ENCODE peak calls at places on chromosomes 3 and 15, in four cellular contexts. N is brain microvascular endothelial cell, B is A549, W is thoracic aorta. M is an unnamed sample.

GRCh38 chr3:43035801-43036340 is 56.8 kb downstream of the GASK1A start:
- DNase-seq in N (no peak), B (no peak), W (no peak), M (no peak)

GRCh38 chr15:89088605-89089315 is 504 bp downstream of the ABHD2 start:
- DNase-seq in N (no peak), B (no peak), W (no peak), M (peak)

GRCh38 chr15:99279290-99279689 is 28.0 kb downstream of the LRRC28 start:
- DNase-seq in N (no peak), B (no peak), W (no peak), M (no peak)

GRCh38 chr15:85694086-85694485 is 100.6 kb downstream of the KLHL25 start:
- DNase-seq in N (no peak), B (no peak), W (no peak), M (no peak)

GRCh38 chr3:32780735-32781210 is 37.0 kb upstream of the TRIM71 start:
- DNase-seq in N (peak), B (no peak), W (no peak), M (peak)

GRCh38 chr3:182905623-182906022 is 74.7 kb downstream of the DCUN1D1 start:
- DNase-seq in N (no peak), B (no peak), W (no peak), M (no peak)

GRCh38 chr3:24220859-24221657 is 273.6 kb downstream of the THRB start:
- DNase-seq in N (peak), B (peak), W (peak), M (no peak)

GRCh38 chr3:17979248-17979647 is 236.8 kb upstream of the TBC1D5 start:
- DNase-seq in N (peak), B (no peak), W (no peak), M (no peak)

GRCh38 chr3:70000028-70000410 is 486 bp downstream of the SAMMSON start:
- DNase-seq in N (no peak), B (no peak), W (no peak), M (no peak)

GRCh38 chr15:67290319-67290718 is 35.7 kb downstream of the IQCH start:
- DNase-seq in N (no peak), B (no peak), W (no peak), M (no peak)

GRCh38 chr3:169591983-169592644 is 71.4 kb downstream of the MECOM start:
- DNase-seq in N (no peak), B (no peak), W (no peak), M (no peak)

GRCh38 chr3:32077260-32078084 is 28.9 kb upstream of the GPD1L start:
- DNase-seq in N (no peak), B (no peak), W (no peak), M (no peak)

GRCh38 chr3:72579581-72580245 is 268.5 kb downstream of the SHQ1 start:
- DNase-seq in N (no peak), B (no peak), W (no peak), M (no peak)

GRCh38 chr15:40762919-40763800 is 708 bp upstream of the GCHFR start:
- DNase-seq in N (no peak), B (no peak), W (no peak), M (peak)

GRCh38 chr15:85607141-85607806 is 187.5 kb downstream of the KLHL25 start:
- DNase-seq in N (no peak), B (no peak), W (no peak), M (no peak)

GRCh38 chr15:66171891-66172290 is 81.7 kb downstream of the MEGF11 start:
- DNase-seq in N (no peak), B (no peak), W (no peak), M (no peak)

GRCh38 chr15:33737687-33738606 is 230.3 kb upstream of the CHRM5 start:
- DNase-seq in N (peak), B (peak), W (no peak), M (no peak)

GRCh38 chr3:68088216-68088615 is 433.8 kb upstream of the SUCLG2 start:
- DNase-seq in N (no peak), B (no peak), W (no peak), M (no peak)

GRCh38 chr3:180590396-180590795 is 11.6 kb upstream of the TTC14 start:
- DNase-seq in N (no peak), B (no peak), W (no peak), M (no peak)

GRCh38 chr15:88878720-88879184 is 16.6 kb downstream of the HAPLN3 start:
- DNase-seq in N (peak), B (peak), W (no peak), M (no peak)

DNA sequence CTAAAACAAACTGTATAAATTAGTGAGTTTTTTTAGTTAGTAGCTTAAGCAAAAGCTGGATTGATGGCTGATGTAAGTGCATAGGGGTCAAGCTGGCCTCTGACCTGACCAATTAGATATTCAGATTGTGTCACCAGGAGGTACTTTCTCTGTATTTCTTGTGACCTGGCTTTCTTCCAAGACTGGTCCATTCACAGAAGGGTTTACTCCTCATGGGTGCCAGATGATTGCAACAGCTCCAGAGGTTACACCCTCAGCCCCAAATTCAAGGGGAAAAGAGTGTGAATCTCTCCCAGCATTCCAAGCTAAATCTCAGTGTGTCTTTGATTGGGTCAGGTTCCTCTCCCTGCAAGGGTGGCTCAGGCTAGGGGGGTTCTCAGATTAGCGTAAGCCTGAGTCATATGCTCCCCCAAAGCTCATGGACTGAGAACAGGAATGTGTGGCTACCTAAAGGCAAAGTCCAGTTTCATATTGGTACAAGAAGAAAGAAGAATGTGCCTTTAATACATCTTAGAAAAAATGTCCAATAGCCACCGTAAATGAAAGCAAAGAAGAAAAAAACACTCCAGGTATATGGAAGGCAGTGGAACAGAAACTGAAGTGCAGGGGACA is 16.5 kb downstream of the PML start:
- DNase-seq in N (no peak), B (no peak), W (no peak), M (no peak)
- H3K27ac ChIP-seq in N (no peak), B (peak), W (peak), M (peak)

GRCh38 chr3:194275721-194276120 is 75.4 kb downstream of the CPN2 start:
- DNase-seq in N (no peak), B (no peak), W (no peak), M (peak)

GRCh38 chr3:194276768-194277546 is 74.2 kb downstream of the CPN2 start:
- DNase-seq in N (no peak), B (no peak), W (peak), M (peak)

GRCh38 chr3:194279106-194279505 is 72.0 kb downstream of the CPN2 start:
- DNase-seq in N (no peak), B (no peak), W (no peak), M (peak)

GRCh38 chr3:194278186-194278845 is 72.8 kb downstream of the CPN2 start:
- DNase-seq in N (no peak), B (no peak), W (no peak), M (no peak)

DNA sequence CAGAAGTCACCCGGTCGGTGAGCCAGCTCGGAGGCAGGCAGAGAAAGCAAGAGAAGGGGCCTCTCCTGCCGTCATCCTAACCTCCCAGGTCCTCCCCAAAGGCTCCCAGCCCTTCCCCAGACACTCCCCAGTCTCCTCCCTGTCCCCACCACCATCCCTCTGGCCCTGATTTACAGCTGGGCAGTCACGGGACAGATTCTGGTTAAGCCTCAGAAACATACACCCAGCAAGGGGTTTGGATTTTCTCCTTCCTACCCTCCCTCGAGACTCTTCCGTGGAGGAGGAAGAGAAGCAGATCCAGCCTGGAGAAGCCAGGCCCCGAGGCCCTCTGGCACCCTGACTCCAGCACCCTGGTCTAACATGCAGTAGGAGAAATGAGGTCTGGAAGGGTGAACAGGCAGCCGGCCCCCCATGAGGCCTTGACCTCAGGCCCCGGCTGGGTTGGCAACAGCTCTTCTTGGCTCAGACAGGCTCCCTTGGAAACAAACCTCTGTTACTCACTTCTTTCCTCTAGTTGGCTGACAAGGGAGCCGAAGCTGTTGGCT is 73.5 kb downstream of the CPN2 start:
- DNase-seq in N (no peak), B (no peak), W (no peak), M (peak)
- H3K27ac ChIP-seq in N (no peak), B (no peak), W (peak), M (peak)

GRCh38 chr15:75921732-75922703 is 18.3 kb downstream of the FBXO22 start:
- DNase-seq in N (peak), B (no peak), W (no peak), M (no peak)
- H3K27ac ChIP-seq in N (no peak), B (no peak), W (no peak), M (no peak)

DNA sequence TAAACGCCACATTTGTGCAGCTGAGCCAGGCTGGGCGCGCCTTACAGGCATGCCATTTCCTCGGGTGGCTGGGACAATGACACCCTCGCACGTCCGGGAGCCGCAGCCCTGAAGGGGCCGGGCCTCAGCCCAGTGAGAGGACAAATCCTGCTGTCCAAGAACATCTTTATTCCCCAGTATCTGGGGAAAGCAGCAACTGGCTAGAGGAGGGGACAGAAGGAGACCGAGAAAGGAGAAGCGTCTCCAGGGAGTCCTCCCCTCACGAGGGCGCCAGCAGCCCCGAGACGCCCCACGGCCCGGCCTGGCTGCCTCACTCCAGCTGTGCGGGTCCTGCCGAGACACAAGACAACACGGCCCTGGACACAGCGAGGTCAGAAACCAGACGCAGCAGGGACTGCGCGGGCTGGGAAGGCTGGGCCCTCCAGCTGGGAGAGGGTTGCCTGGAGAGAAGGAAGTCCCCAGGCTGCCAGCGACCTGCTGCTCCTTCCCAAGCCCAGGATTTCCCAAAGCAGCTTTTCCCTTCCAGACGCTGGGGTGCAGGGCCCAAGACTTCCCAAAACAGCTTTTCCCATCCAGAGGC is 130.2 kb downstream of the CHSY1 start:
- DNase-seq in N (peak), B (no peak), W (peak), M (peak)
- H3K27ac ChIP-seq in N (peak), B (no peak), W (peak), M (peak)

DNA sequence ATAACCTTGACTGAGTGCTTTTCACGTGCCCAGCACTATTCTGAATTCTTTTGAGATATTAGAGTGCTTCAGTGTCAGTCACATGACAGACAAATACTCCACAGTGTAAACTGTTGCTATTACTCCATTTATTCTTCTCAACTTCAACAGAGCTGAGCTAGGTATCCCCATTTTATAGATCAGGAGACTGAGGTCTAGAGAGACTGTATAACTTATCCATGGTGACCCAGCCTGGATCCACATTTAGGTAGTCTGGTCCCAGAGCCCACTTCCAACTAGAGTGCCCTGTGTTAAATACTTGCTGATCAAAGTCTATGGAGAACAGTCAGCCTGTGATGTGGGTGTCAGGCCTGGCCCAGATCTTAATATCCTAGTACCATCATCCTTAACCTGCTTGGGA is 6.7 kb downstream of the ACAA1 start:
- DNase-seq in N (no peak), B (no peak), W (no peak), M (no peak)
- H3K27ac ChIP-seq in N (no peak), B (no peak), W (no peak), M (no peak)

GRCh38 chr3:16203031-16203430 is 28.6 kb downstream of the GALNT15 start:
- DNase-seq in N (peak), B (no peak), W (no peak), M (no peak)

GRCh38 chr3:16204751-16205150 is 30.3 kb downstream of the GALNT15 start:
- DNase-seq in N (no peak), B (no peak), W (no peak), M (no peak)

GRCh38 chr3:16203671-16204629 is 29.5 kb downstream of the GALNT15 start:
- DNase-seq in N (no peak), B (no peak), W (no peak), M (no peak)

GRCh38 chr3:16207031-16207430 is 32.6 kb downstream of the GALNT15 start:
- DNase-seq in N (no peak), B (no peak), W (no peak), M (no peak)

DNA sequence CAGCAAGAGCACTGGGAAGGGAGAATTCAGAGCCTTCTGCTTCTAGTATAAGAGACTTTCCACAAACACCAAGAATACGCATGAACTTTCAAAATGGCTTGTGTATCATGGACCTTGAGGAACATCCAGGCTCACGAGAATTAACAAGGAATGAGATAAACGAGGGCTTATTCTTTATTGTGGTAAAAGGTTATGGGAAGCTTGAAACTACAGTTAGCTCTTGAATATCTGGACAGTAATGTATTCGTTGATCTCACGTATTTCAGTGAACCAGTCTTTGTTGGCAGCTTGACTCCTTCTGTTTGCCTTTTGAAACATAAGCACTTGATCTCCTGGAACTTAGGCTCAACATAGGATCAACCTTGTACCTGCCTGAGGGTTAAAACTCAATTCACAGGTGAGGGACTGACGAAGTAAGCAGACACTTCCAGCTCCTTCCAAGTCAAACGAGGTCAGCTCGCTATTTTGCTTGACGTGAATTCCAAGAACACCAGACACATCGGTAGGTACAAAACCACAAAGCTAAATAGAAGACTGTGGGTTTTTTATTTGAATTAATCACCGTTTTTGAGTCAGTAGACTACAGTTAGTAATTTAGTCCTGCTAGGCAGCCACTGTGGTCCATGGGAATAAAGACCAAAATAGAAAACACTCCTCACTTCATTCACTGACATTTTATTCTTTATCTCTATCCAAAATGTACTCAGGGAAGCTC is 30.8 kb downstream of the GALNT15 start:
- DNase-seq in N (no peak), B (no peak), W (no peak), M (no peak)
- H3K27ac ChIP-seq in N (no peak), B (no peak), W (no peak), M (no peak)

DNA sequence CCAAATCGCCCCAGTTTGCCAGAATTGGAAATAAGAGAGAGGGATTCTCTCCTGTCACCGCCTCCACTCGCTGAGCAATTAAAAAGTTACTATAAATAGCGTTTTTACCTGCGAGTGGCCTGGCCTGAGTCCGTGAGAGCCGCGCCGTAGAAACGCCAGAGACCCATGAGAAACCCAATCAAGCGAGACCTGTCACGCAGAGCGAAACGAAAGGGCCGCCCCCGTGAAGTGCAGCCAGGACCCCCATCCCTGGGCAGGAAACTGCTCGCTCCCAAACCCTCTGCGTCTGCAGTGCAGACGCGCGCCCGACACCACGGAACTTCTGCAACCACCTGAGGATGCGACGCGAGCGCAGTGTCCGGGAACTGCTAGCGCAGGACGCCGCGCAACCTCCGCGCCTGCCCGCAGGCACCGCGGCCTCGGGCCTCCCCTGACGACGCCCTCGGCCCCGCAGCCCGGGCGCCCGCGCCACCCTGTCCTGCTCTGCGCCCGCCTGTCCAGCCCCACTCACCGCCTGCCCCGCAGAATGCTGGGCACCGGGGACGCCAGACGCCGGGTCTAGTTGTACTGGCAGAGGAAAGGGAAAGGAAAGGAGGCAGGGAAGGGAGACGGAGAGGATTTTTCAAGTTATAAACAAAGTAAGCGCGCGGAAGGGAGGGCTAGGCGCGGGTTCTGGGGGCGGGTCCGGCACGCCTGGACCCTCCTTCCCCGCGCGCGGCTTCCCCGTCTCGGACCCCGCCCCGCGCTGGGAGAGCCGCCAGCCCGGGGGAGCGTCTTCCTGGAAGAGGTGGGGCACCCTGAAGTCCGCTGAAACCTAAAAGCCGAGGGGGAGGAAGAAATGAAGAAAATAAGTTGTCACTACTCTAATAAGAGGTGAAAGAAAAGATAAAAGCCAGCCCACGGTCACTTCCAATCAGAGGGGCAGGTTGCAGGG is at the start of gene PLSCR4:
- DNase-seq in N (peak), B (peak), W (peak), M (peak)
- H3K27ac ChIP-seq in N (peak), B (peak), W (peak), M (peak)

M was measured in lower lobe of right lung.